ENCODE peak calls at places on chromosomes 7 and 10, in five cellular contexts. X, U, G, N and J are unnamed samples. For H3F3A, the result is how much of the 10 kb centered on the place peaks cover.

GRCh38 chr7:114790526-114790925 is 131.4 kb upstream of the MDFIC start:
- DNase-seq in X (no peak), U (no peak), G (no peak), N (no peak), J (no peak)

GRCh38 chr10:94938383-94938782 is at the start of gene CYP2C9:
- DNase-seq in X (no peak), U (no peak), G (no peak), N (no peak), J (no peak)

GRCh38 chr10:5447071-5447470 is 34.7 kb downstream of the NET1 start:
- DNase-seq in X (peak), U (no peak), G (no peak), N (no peak), J (no peak)

GRCh38 chr7:103073989-103074518 is 542 bp downstream of the FBXL13 start:
- DNase-seq in X (no peak), U (peak), G (peak), N (peak), J (no peak)

GRCh38 chr7:128431754-128432153 is 22.0 kb upstream of the IMPDH1 start:
- DNase-seq in X (no peak), U (no peak), G (no peak), N (no peak), J (no peak)

GRCh38 chr10:35462491-35462934 is 126.2 kb downstream of the CCNY start:
- DNase-seq in X (peak), U (no peak), G (peak), N (no peak), J (no peak)

GRCh38 chr10:28149760-28150159 is 150.9 kb upstream of the ODAD2 start:
- DNase-seq in X (no peak), U (no peak), G (no peak), N (no peak), J (no peak)

GRCh38 chr7:116212859-116213258 is 2.5 kb downstream of the TES start:
- DNase-seq in X (no peak), U (no peak), G (no peak), N (peak), J (no peak)

GRCh38 chr7:28630350-28630749 is 218.0 kb downstream of the CREB5 start:
- DNase-seq in X (no peak), U (no peak), G (no peak), N (no peak), J (no peak)

GRCh38 chr10:86449926-86450558 is 71.5 kb downstream of the WAPL start:
- DNase-seq in X (no peak), U (no peak), G (no peak), N (no peak), J (no peak)

GRCh38 chr10:91540714-91541113 is 92.2 kb downstream of the PPP1R3C start:
- DNase-seq in X (no peak), U (no peak), G (no peak), N (peak), J (peak)

GRCh38 chr10:103691723-103692380 is 163.5 kb downstream of the SH3PXD2A start:
- DNase-seq in X (peak), U (peak), G (peak), N (no peak), J (no peak)

GRCh38 chr10:112345743-112346142 is 28.2 kb upstream of the ACSL5 start:
- DNase-seq in X (no peak), U (no peak), G (no peak), N (no peak), J (no peak)

GRCh38 chr7:54995631-54996340 is 23.0 kb upstream of the EGFR start:
- DNase-seq in X (no peak), U (no peak), G (no peak), N (peak), J (peak)

GRCh38 chr7:144824360-144824759 is 11.5 kb downstream of the TPK1 start:
- DNase-seq in X (no peak), U (no peak), G (no peak), N (peak), J (peak)

GRCh38 chr7:149644754-149645153 is 128.6 kb downstream of the ZNF467 start:
- DNase-seq in X (no peak), U (no peak), G (no peak), N (peak), J (peak)

GRCh38 chr7:81903115-81903514 is 133.3 kb upstream of the HGF start:
- DNase-seq in X (no peak), U (no peak), G (no peak), N (peak), J (no peak)

GRCh38 chr10:119652361-119652760 is 1.2 kb downstream of the BAG3 start:
- DNase-seq in X (peak), U (no peak), G (peak), N (peak), J (no peak)

GRCh38 chr7:30765359-30765758 is 5.9 kb upstream of the MINDY4 start:
- DNase-seq in X (no peak), U (no peak), G (no peak), N (no peak), J (no peak)

GRCh38 chr7:51700593-51701215 is 384.1 kb upstream of the COBL start:
- DNase-seq in X (no peak), U (no peak), G (no peak), N (no peak), J (no peak)

GRCh38 chr10:33126118-33126517 is 168.1 kb upstream of the ITGB1 start:
- DNase-seq in X (no peak), U (no peak), G (no peak), N (peak), J (no peak)

GRCh38 chr10:31146496-31147219 is 115.0 kb upstream of the ZNF438 start:
- DNase-seq in X (no peak), U (peak), G (no peak), N (peak), J (peak)

GRCh38 chr10:88702848-88703597 is 3.0 kb upstream of the LIPK start:
- DNase-seq in X (no peak), U (peak), G (peak), N (no peak), J (peak)

GRCh38 chr7:322111-322671 is 32.2 kb downstream of the FOXL3 start:
- DNase-seq in X (peak), U (peak), G (peak), N (peak), J (peak)

GRCh38 chr10:110005716-110006115 is 2.1 kb upstream of the ADD3 start:
- DNase-seq in X (no peak), U (peak), G (peak), N (no peak), J (no peak)

GRCh38 chr10:32982911-32983310 is 24.9 kb upstream of the ITGB1 start:
- DNase-seq in X (no peak), U (no peak), G (no peak), N (peak), J (no peak)

GRCh38 chr7:2274666-2275065 is 32.6 kb downstream of the NUDT1 start:
- DNase-seq in X (no peak), U (no peak), G (no peak), N (no peak), J (no peak)

GRCh38 chr7:148773344-148773743 is 74.6 kb downstream of the CUL1 start:
- DNase-seq in X (peak), U (no peak), G (no peak), N (no peak), J (no peak)

GRCh38 chr7:30285067-30285530 is 702 bp downstream of the ZNRF2 start:
- DNase-seq in X (peak), U (peak), G (peak), N (peak), J (no peak)

GRCh38 chr7:158407581-158408331 is 179.9 kb downstream of the PTPRN2 start:
- DNase-seq in X (no peak), U (peak), G (peak), N (peak), J (no peak)

GRCh38 chr10:74932648-74933047 is 106.2 kb downstream of the KAT6B start:
- DNase-seq in X (no peak), U (no peak), G (no peak), N (peak), J (no peak)

GRCh38 chr10:1957057-1957456 is 219.7 kb upstream of the ADARB2 start:
- DNase-seq in X (no peak), U (no peak), G (no peak), N (no peak), J (no peak)

GRCh38 chr7:157978766-157979165 is 608.9 kb downstream of the PTPRN2 start:
- DNase-seq in X (no peak), U (no peak), G (no peak), N (no peak), J (no peak)

GRCh38 chr7:123562121-123562520 is 4.5 kb upstream of the NDUFA5 start:
- DNase-seq in X (no peak), U (no peak), G (no peak), N (no peak), J (no peak)

GRCh38 chr7:47587389-47587788 is 5.5 kb upstream of the TNS3 start:
- DNase-seq in X (no peak), U (no peak), G (no peak), N (peak), J (peak)

GRCh38 chr7:25857376-25858067 is 294.5 kb upstream of the NFE2L3 start:
- DNase-seq in X (no peak), U (peak), G (peak), N (peak), J (no peak)

GRCh38 chr7:25854059-25854458 is 297.9 kb upstream of the NFE2L3 start:
- DNase-seq in X (no peak), U (no peak), G (peak), N (no peak), J (no peak)

GRCh38 chr7:25854608-25855497 is 297.1 kb upstream of the NFE2L3 start:
- DNase-seq in X (peak), U (peak), G (peak), N (peak), J (peak)

GRCh38 chr7:25858200-25858561 is 293.8 kb upstream of the NFE2L3 start:
- DNase-seq in X (no peak), U (no peak), G (no peak), N (no peak), J (no peak)

DNA sequence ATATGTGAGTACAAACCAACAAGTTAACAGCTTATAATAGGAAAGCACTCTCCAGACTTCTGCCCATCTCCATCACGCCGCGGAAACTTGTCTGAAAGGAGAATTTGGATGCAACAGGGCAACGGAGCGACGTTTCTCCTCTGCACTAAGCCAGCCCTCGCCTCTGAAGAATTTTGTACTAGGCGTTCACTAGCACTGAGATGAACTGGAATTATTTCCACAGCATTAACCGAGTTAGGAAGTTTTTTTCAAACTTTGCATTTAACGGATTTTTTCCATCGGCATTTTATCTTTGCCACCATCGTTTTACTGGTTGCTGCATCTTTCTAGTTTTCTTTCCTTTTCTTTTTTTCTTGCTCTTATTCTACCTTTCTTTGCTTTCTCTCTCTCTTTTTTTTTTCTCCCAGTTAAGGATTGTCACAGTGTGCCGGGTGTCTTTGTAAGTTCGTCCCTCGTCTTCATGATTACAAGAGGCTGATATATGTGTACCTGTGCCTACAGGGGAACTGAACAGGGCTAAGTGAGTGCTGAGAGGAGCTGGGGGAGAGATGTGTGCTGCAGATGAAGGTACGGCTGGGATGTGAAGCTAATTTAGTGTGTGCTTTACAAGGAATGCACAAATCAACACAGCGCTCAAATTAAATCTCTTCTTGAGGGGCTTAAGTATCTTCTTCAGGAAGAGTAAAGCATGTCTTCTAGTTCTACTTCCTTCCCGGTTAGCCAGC is 295.8 kb upstream of the NFE2L3 start:
- DNase-seq in X (no peak), U (peak), G (peak), N (no peak), J (no peak)
- TF ChIP-seq EZH2 in X (peak), U (no peak), G (peak), N (no peak), J (no peak)

GRCh38 chr7:40720401-40720800 is 585.6 kb downstream of the SUGCT start:
- DNase-seq in X (no peak), U (no peak), G (no peak), N (peak), J (no peak)
- H3F3A ChIP-seq in X (under half), U (under half), G (under half), N (under half), J (under half)

GRCh38 chr10:44627591-44628354 is 242.9 kb upstream of the CXCL12 start:
- DNase-seq in X (no peak), U (peak), G (no peak), N (peak), J (no peak)
- TF ChIP-seq CTCF in X (no peak), U (peak), G (no peak), N (no peak), J (no peak)

GRCh38 chr10:26214538-26215461 is 1.8 kb upstream of the GAD2 start:
- DNase-seq in X (no peak), U (peak), G (peak), N (no peak), J (no peak)
- TF ChIP-seq EZH2 in X (no peak), U (peak), G (peak), N (no peak), J (no peak)